ENCODE peak calls at places on chromosomes 13 and 19, in ten cellular contexts. P, C, K, O, L, U, X, M, I and A are unnamed samples.

GRCh38 chr13:80574113-80574512 is 233.2 kb upstream of the SPRY2 start:
- ATAC-seq in P (no peak), C (no peak), K (peak), O (no peak), L (no peak), U (no peak), X (no peak), M (no peak), I (no peak), A (no peak)

GRCh38 chr19:51107406-51108065 is 673 bp downstream of the CTU1 start:
- ATAC-seq in P (peak), C (peak), K (no peak), O (peak), L (peak), U (no peak), X (peak), M (peak), I (no peak), A (peak)

GRCh38 chr13:76656056-76656455 is 230.1 kb downstream of the KCTD12 start:
- ATAC-seq in P (no peak), C (no peak), K (no peak), O (peak), L (no peak), U (no peak), X (no peak), M (no peak), I (no peak), A (no peak)

GRCh38 chr13:20192470-20193141 is at the start of gene GJB2:
- ATAC-seq in P (peak), C (peak), K (peak), O (peak), L (peak), U (peak), X (peak), M (peak), I (peak), A (peak)

GRCh38 chr13:107421028-107421427 is 794.3 kb downstream of the LIG4 start:
- ATAC-seq in P (no peak), C (no peak), K (no peak), O (no peak), L (no peak), U (no peak), X (no peak), M (peak), I (no peak), A (no peak)

GRCh38 chr19:33344611-33345010 is 28.9 kb upstream of the CEBPG start:
- ATAC-seq in P (no peak), C (no peak), K (peak), O (no peak), L (no peak), U (no peak), X (no peak), M (no peak), I (no peak), A (no peak)

GRCh38 chr19:3982701-3983541 is 2.3 kb downstream of the EEF2 start:
- ATAC-seq in P (peak), C (no peak), K (no peak), O (no peak), L (peak), U (no peak), X (no peak), M (peak), I (no peak), A (peak)

GRCh38 chr19:18171605-18172327 is 1.8 kb upstream of the IFI30 start:
- ATAC-seq in P (no peak), C (peak), K (no peak), O (no peak), L (no peak), U (no peak), X (no peak), M (no peak), I (no peak), A (no peak)

GRCh38 chr19:12952488-12953455 is 4.3 kb downstream of the GADD45GIP1 start:
- ATAC-seq in P (no peak), C (peak), K (no peak), O (no peak), L (no peak), U (no peak), X (peak), M (peak), I (no peak), A (no peak)

GRCh38 chr19:55447421-55448174 is 4.5 kb upstream of the SHISA7 start:
- ATAC-seq in P (no peak), C (peak), K (peak), O (no peak), L (peak), U (peak), X (peak), M (peak), I (peak), A (peak)

GRCh38 chr19:17950310-17951150 is 16.4 kb upstream of the KCNN1 start:
- ATAC-seq in P (no peak), C (no peak), K (no peak), O (no peak), L (no peak), U (peak), X (no peak), M (no peak), I (no peak), A (peak)

GRCh38 chr13:106858910-106859309 is 291.0 kb upstream of the ARGLU1 start:
- ATAC-seq in P (no peak), C (no peak), K (no peak), O (no peak), L (peak), U (no peak), X (no peak), M (no peak), I (no peak), A (no peak)

GRCh38 chr19:1496714-1497577 is 6.0 kb downstream of the REEP6 start:
- ATAC-seq in P (no peak), C (no peak), K (no peak), O (no peak), L (no peak), U (no peak), X (no peak), M (no peak), I (no peak), A (peak)

GRCh38 chr19:16261584-16262370 is 62.8 kb upstream of the KLF2 start:
- ATAC-seq in P (no peak), C (no peak), K (no peak), O (peak), L (no peak), U (no peak), X (no peak), M (no peak), I (no peak), A (no peak)

GRCh38 chr19:33399745-33400681 is 26.5 kb downstream of the CEBPG start:
- ATAC-seq in P (no peak), C (no peak), K (no peak), O (no peak), L (no peak), U (no peak), X (no peak), M (no peak), I (no peak), A (no peak)

GRCh38 chr13:45446181-45446580 is 18.6 kb upstream of the COG3 start:
- ATAC-seq in P (no peak), C (no peak), K (no peak), O (no peak), L (peak), U (no peak), X (no peak), M (no peak), I (no peak), A (peak)

GRCh38 chr13:110442946-110443632 is 118.4 kb downstream of the RAB20 start:
- ATAC-seq in P (no peak), C (no peak), K (peak), O (no peak), L (peak), U (no peak), X (no peak), M (no peak), I (no peak), A (no peak)

GRCh38 chr13:64925284-64925683 is 2304.9 kb downstream of the PCDH9 start:
- ATAC-seq in P (no peak), C (no peak), K (no peak), O (no peak), L (peak), U (no peak), X (no peak), M (no peak), I (no peak), A (no peak)

GRCh38 chr13:83298636-83299035 is 583.6 kb downstream of the SLITRK1 start:
- ATAC-seq in P (no peak), C (no peak), K (no peak), O (no peak), L (no peak), U (no peak), X (no peak), M (no peak), I (no peak), A (no peak)

GRCh38 chr13:45122941-45123340 is 2.6 kb downstream of the GTF2F2 start:
- ATAC-seq in P (no peak), C (no peak), K (no peak), O (no peak), L (no peak), U (no peak), X (no peak), M (no peak), I (no peak), A (no peak)

GRCh38 chr19:5430237-5430636 is 25.0 kb upstream of the ZNRF4 start:
- ATAC-seq in P (no peak), C (no peak), K (no peak), O (no peak), L (no peak), U (no peak), X (no peak), M (no peak), I (no peak), A (no peak)

GRCh38 chr19:7739211-7739752 is 7.4 kb upstream of the CLEC4G start:
- ATAC-seq in P (no peak), C (no peak), K (no peak), O (no peak), L (no peak), U (no peak), X (no peak), M (no peak), I (no peak), A (no peak)

GRCh38 chr13:71610876-71611275 is 256.1 kb downstream of the DACH1 start:
- ATAC-seq in P (no peak), C (no peak), K (no peak), O (no peak), L (no peak), U (no peak), X (no peak), M (no peak), I (no peak), A (no peak)